ENCODE peak calls at places on chromosomes 4 and X, in six cellular contexts. N is lower leg skin, J is stomach, H is uterus, R is right lobe of liver, W is GM12892. F is an unnamed sample.
A peak's percentile ranks its signal among the peaks of the same experiment; 100 is the strongest.

GRCh38 chrX:118975831-118976598 is 1.6 kb downstream of the LONRF3 start:
- DNase-seq in W (peak; percentile 29), H (peak; percentile 84), J (peak; percentile 66), R (peak; percentile 87), N (peak; percentile 66), F (peak; percentile 74)

GRCh38 chr4:26083987-26084386 is 170.0 kb downstream of the SMIM20 start:
- DNase-seq in R (no peak), W (no peak), N (no peak), J (no peak), H (peak; percentile 28), F (peak; percentile 37)

GRCh38 chr4:53346920-53347852 is 18.7 kb downstream of the SCFD2 start:
- DNase-seq in H (no peak), R (no peak), N (no peak), J (no peak), W (no peak), F (peak; percentile 15)

GRCh38 chrX:130060122-130061069 is 49.9 kb downstream of the ELF4 start:
- DNase-seq in W (peak; percentile 92), H (peak; percentile 82), J (peak; percentile 83), R (peak; percentile 85), N (peak; percentile 53), F (peak; percentile 84)

GRCh38 chrX:15310117-15310516 is 5.3 kb downstream of the ASB11 start:
- DNase-seq in W (no peak), J (peak; percentile 76), R (no peak), H (no peak), N (peak; percentile 45), F (no peak)

GRCh38 chr4:141497627-141498026 is 138.8 kb upstream of the IL15 start:
- DNase-seq in H (no peak), W (no peak), N (no peak), J (no peak), R (no peak), F (no peak)

GRCh38 chr4:141899103-141899502 is 262.7 kb downstream of the IL15 start:
- DNase-seq in W (no peak), H (no peak), J (no peak), N (no peak), R (no peak), F (no peak)

GRCh38 chr4:173763374-173763773 is 233.3 kb upstream of the HAND2 start:
- DNase-seq in J (no peak), W (no peak), H (no peak), R (no peak), N (no peak), F (no peak)

GRCh38 chrX:130139474-130140201 is 26.0 kb downstream of the AIFM1 start:
- DNase-seq in R (no peak), W (no peak), N (no peak), H (no peak), J (no peak), F (no peak)

GRCh38 chrX:26851981-26852380 is 611.2 kb downstream of the PPP4R3C start:
- DNase-seq in J (no peak), H (no peak), N (no peak), R (no peak), W (no peak), F (no peak)

GRCh38 chr4:173761938-173762337 is 231.9 kb upstream of the HAND2 start:
- DNase-seq in W (no peak), J (no peak), H (no peak), N (no peak), R (no peak), F (no peak)

GRCh38 chr4:125062079-125062478 is 252.7 kb upstream of the FAT4 start:
- DNase-seq in R (no peak), W (no peak), J (no peak), N (no peak), H (no peak), F (no peak)

GRCh38 chr4:116453127-116453526 is 632.2 kb downstream of the TRAM1L1 start:
- DNase-seq in W (no peak), R (no peak), H (no peak), J (no peak), N (no peak), F (no peak)

GRCh38 chr4:98658287-98659105 is at the start of gene TSPAN5:
- DNase-seq in N (peak; percentile 51), R (peak; percentile 84), H (peak; percentile 77), W (peak; percentile 52), J (peak; percentile 81), F (peak; percentile 52)

GRCh38 chrX:67587946-67588624 is 44.3 kb downstream of the AR start:
- DNase-seq in J (no peak), H (peak; percentile 36), N (peak; percentile 25), W (no peak), R (no peak), F (no peak)

GRCh38 chr4:87697272-87697671 is 47.2 kb downstream of the DMP1 start:
- DNase-seq in N (no peak), W (no peak), R (no peak), H (no peak), J (no peak), F (no peak)

GRCh38 chrX:44871114-44871645 is 1.8 kb upstream of the KDM6A start:
- DNase-seq in H (no peak), W (no peak), R (no peak), N (no peak), J (peak; percentile 45), F (no peak)

GRCh38 chr4:139085141-139085540 is 69.6 kb downstream of the NOCT start:
- DNase-seq in H (no peak), J (no peak), N (no peak), W (no peak), R (no peak), F (no peak)

GRCh38 chr4:106314960-106315359 is 1.0 kb downstream of the TBCK start:
- DNase-seq in J (no peak), H (no peak), R (no peak), W (no peak), N (no peak), F (no peak)

GRCh38 chrX:152897216-152898144 is at the start of gene ZNF185:
- DNase-seq in W (no peak), J (peak; percentile 73), N (no peak), H (peak; percentile 39), R (peak; percentile 51), F (peak; percentile 33)

DNA sequence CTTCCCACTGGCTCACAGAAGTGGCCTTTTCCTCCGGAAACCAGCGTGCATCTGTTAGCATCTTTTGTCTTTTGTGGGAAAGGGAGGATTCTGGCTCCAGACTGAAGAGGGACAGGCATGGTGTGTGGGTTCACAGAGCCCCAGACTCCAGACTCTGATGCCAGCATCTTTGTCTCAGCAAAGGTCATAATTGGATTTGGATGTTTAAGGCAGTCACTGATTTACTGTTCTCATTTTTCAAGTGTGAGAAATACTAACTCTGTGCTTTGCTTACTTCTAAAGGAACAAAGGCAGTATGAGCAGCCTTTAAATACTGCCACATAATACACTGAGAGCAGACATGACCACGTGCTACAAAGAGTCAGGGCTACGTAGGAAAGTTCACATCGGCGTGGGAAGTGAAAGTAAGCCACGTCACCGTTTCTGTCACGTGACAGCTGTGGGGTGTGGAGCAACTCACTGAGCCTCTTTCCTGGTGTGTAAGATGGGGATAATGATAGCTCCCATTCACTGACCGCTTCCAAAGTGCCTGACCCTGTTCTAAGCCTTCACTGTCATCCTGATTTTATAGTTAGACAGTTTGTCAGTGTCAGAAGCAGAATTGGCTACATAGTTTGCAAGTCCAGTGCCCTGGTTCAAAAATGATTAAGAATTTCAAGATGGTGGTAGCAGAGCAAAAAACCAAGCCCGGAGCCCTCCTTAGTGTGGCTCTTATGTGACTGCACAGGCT is 24.8 kb upstream of the TMSB4X start:
- DNase-seq in J (peak; percentile 83), R (peak; percentile 77), W (no peak), H (peak; percentile 85), N (peak; percentile 86), F (no peak)
- TF ChIP-seq POLR2A in J (no peak), R (peak; percentile 20), W (peak; percentile 95), H (peak; percentile 16), N (no peak), F (no peak)

GRCh38 chrX:30652527-30653414 is 452 bp upstream of the GK start:
- DNase-seq in N (peak; percentile 88), R (peak; percentile 96), J (peak; percentile 93), H (peak; percentile 91), W (peak; percentile 36), F (peak; percentile 50)

GRCh38 chrX:30654989-30655607 is 1.9 kb downstream of the GK start:
- DNase-seq in J (no peak), H (no peak), W (no peak), N (no peak), R (no peak), F (no peak)

GRCh38 chrX:30649859-30650258 is 3.4 kb upstream of the GK start:
- DNase-seq in W (no peak), N (no peak), H (no peak), J (no peak), R (no peak), F (no peak)

GRCh38 chrX:30657542-30658238 is 4.5 kb downstream of the GK start:
- DNase-seq in H (no peak), J (no peak), N (no peak), R (no peak), W (no peak), F (no peak)

DNA sequence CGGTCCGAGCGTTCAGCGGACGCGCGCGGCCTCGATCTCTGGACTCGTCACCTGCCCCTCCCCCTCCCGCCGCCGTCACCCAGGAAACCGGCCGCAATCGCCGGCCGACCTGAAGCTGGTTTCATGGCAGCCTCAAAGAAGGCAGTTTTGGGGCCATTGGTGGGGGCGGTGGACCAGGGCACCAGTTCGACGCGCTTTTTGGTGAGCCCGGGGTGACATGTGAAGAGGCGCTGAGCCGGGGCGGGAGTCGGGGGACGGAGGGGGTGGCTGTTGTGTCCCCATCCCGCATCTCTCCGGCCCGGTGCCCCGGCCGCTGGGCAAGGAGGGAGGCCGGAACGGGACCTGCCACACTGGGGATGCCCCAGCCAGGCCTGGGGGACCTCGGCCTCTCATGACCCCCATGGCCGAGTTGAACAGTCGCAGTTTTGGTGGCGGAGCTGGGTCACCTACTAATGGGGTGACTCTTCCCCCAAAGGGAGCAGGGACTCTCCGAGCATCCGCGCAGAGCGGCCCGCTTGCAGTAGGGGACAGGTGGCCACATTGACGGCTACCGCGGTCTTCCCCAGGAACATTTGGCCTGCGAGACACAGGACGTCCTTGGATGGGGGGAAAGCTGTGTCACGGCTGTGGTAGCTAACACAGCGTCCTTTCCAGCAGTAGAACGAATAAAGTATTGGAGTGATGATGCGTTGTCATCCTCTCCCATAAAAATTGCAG is at the start of gene GK:
- DNase-seq in H (no peak), N (no peak), J (no peak), W (no peak), R (no peak), F (no peak)
- TF ChIP-seq POLR2A in H (no peak), N (no peak), J (no peak), W (no peak), R (no peak), F (no peak)

DNA sequence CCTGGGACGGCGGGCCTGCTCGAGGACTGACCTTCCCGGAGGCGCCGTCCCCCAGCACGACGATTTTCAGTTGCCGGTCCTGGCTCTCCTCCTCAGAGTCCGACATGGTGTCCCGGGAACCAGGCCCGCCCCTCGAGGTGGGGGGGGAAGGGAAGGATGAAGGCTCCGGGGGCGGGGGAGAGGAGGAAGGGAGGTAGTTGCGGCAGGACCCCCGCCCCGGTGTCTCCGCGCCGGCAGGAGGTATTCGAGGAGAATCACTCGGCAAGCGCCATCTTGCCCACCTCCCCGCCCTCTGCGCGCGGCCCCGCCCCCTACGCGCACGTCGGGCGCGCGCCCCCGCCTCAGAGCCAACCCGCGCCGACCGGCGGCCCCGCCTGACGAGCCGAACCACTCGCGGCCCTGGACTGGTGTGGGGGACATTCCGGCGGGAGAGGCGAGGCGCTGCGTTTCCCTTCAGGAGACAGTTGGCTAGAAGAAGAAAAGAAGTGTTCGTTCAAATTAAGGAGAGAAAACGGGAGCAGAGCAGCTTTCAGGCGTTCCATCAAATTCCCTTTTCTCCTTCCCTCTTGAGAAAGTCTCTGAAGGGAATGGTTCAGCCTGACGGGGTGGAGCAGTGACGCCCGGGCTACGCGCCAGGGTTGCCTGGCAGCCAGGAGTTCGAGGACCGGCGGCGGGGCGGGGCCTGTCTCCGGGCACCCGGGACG is at the start of gene RAB28:
- DNase-seq in W (peak; percentile 68), N (peak; percentile 92), J (peak; percentile 96), R (peak; percentile 97), H (peak; percentile 95), F (peak; percentile 51)
- TF ChIP-seq POLR2A in W (peak; percentile 60), N (no peak), J (no peak), R (peak; percentile 53), H (peak; percentile 70), F (peak; percentile 55)

GRCh38 chrX:41332988-41333743 is 796 bp upstream of the DDX3X start:
- DNase-seq in R (peak; percentile 92), W (peak; percentile 86), J (peak; percentile 88), N (peak; percentile 71), H (peak; percentile 87), F (no peak)
- TF ChIP-seq POLR2A in R (peak; percentile 71), W (no peak), J (peak; percentile 27), N (no peak), H (peak; percentile 71), F (peak; percentile 33)